ENCODE peak calls at places on chromosomes 13 and 19, in seven cellular contexts. I is A673; N is T-helper 17 cell; G is head of caudate nucleus; V is lower lobe of right lung; E is stimulated activated CD4-positive, alpha-beta T cell treated with anti-CD3 and anti-CD28 coated beads, Interleukin-2, amount 100 ng/mL, for 48 hours; B is naive B cell. P is an unnamed sample.

GRCh38 chr19:1219786-1220451 is 14.3 kb downstream of the STK11 start:
- DNase-seq in B (no peak), E (no peak), G (no peak), N (no peak), V (no peak), I (no peak), P (no peak)

GRCh38 chr13:39886336-39886735 is 230.9 kb downstream of the COG6 start:
- DNase-seq in G (no peak), V (no peak), N (no peak), I (no peak), E (no peak), B (no peak), P (no peak)

GRCh38 chr19:10226021-10226375 is 5.1 kb downstream of the S1PR2 start:
- DNase-seq in B (no peak), E (no peak), N (no peak), V (no peak), G (no peak), I (no peak), P (no peak)

GRCh38 chr13:36447501-36447900 is 15.2 kb downstream of the CCNA1 start:
- DNase-seq in B (no peak), N (no peak), V (no peak), G (no peak), I (no peak), E (no peak), P (no peak)

GRCh38 chr19:46514589-46515289 is 19.1 kb upstream of the PNMA8B start:
- DNase-seq in B (no peak), I (no peak), G (no peak), V (no peak), E (no peak), N (no peak), P (no peak)

GRCh38 chr13:28489536-28489935 is 5.4 kb downstream of the FLT1 start:
- DNase-seq in B (no peak), V (no peak), I (peak), G (no peak), E (no peak), N (no peak), P (no peak)

GRCh38 chr13:52411629-52412028 is 5.7 kb upstream of the THSD1 start:
- DNase-seq in B (no peak), V (no peak), G (no peak), N (no peak), I (no peak), E (no peak), P (no peak)

GRCh38 chr13:108214511-108215383 is 589 bp downstream of the LIG4 start:
- DNase-seq in V (peak), I (no peak), B (peak), N (no peak), G (peak), E (no peak), P (peak)

GRCh38 chr13:102286326-102286725 is 115.5 kb downstream of the FGF14 start:
- DNase-seq in N (no peak), G (no peak), E (no peak), B (no peak), I (no peak), V (no peak), P (no peak)

GRCh38 chr19:6694147-6694815 is 24.3 kb upstream of the TNFSF14 start:
- DNase-seq in V (no peak), N (no peak), G (no peak), E (no peak), I (no peak), B (no peak), P (no peak)

GRCh38 chr13:62702502-62702901 is 1286.9 kb upstream of the PCDH20 start:
- DNase-seq in E (no peak), I (no peak), N (no peak), B (no peak), G (no peak), V (no peak), P (no peak)

GRCh38 chr13:30738526-30738925 is 3.2 kb downstream of the ALOX5AP start:
- DNase-seq in G (no peak), B (no peak), N (no peak), I (no peak), V (no peak), E (no peak), P (no peak)

GRCh38 chr13:95536629-95537241 is 15.8 kb upstream of the CLDN10 start:
- DNase-seq in G (no peak), B (no peak), I (peak), N (no peak), V (no peak), E (no peak), P (no peak)

GRCh38 chr13:43786766-43787517 is at the start of gene ENOX1:
- DNase-seq in G (peak), N (no peak), B (peak), V (peak), I (peak), E (no peak), P (peak)

GRCh38 chr19:1855828-1856255 is 7.5 kb downstream of the KLF16 start:
- DNase-seq in E (no peak), V (no peak), N (no peak), G (no peak), B (no peak), I (no peak), P (no peak)

GRCh38 chr13:69319659-69320058 is 788.0 kb upstream of the ATXN8OS start:
- DNase-seq in E (no peak), G (no peak), I (no peak), N (no peak), B (no peak), V (no peak), P (no peak)

GRCh38 chr13:73449258-73449657 is 390.5 kb downstream of the KLF5 start:
- DNase-seq in E (no peak), N (no peak), G (no peak), I (no peak), B (no peak), V (no peak), P (no peak)

P was measured in substantia nigra.